ENCODE peak calls at places on chromosomes 12 and 14, in six cellular contexts. Q is CD4-positive, alpha-beta T cell; Y is sciatic nerve; A is germinal center; X is epithelial cell of esophagus; P is transverse colon. W is an unnamed sample.

GRCh38 chr12:56152756-56153137 is 360 bp downstream of the MYL6B start:
- DNase-seq in Q (no peak), Y (no peak), A (no peak), X (no peak), P (no peak), W (no peak)

GRCh38 chr14:70045715-70046535 is 142.8 kb downstream of the SLC8A3 start:
- DNase-seq in Q (no peak), Y (peak; percentile 64), A (no peak), X (peak; percentile 79), P (peak; percentile 78), W (no peak)

GRCh38 chr14:96639550-96639949 is 137.4 kb downstream of the PAPOLA start:
- DNase-seq in Q (no peak), Y (no peak), A (peak; percentile 1), X (no peak), P (no peak), W (peak; percentile 6)

GRCh38 chr14:99273025-99273723 is 1.2 kb upstream of the BCL11B start:
- DNase-seq in Q (no peak), Y (no peak), A (no peak), X (peak; percentile 63), P (peak; percentile 63), W (no peak)

GRCh38 chr14:65170768-65171251 is 68.5 kb upstream of the MAX start:
- DNase-seq in Q (peak; percentile 24), Y (no peak), A (peak; percentile 25), X (peak; percentile 55), P (peak; percentile 17), W (no peak)

GRCh38 chr14:24123465-24124417 is 6.7 kb upstream of the FITM1 start:
- DNase-seq in Q (no peak), Y (no peak), A (no peak), X (no peak), P (no peak), W (no peak)

GRCh38 chr14:79420725-79421124 is 790.6 kb downstream of the DIO2 start:
- DNase-seq in Q (no peak), Y (no peak), A (no peak), X (no peak), P (no peak), W (no peak)

GRCh38 chr12:13562915-13563742 is 366.6 kb downstream of the EMP1 start:
- DNase-seq in Q (no peak), Y (no peak), A (no peak), X (no peak), P (no peak), W (no peak)

GRCh38 chr12:28578833-28579252 is 388.6 kb downstream of the CCDC91 start:
- DNase-seq in Q (no peak), Y (no peak), A (no peak), X (peak; percentile 63), P (no peak), W (no peak)

GRCh38 chr14:79502101-79502750 is 709.1 kb downstream of the DIO2 start:
- DNase-seq in Q (no peak), Y (no peak), A (no peak), X (no peak), P (no peak), W (no peak)

GRCh38 chr12:69415471-69416275 is 54.5 kb upstream of the FRS2 start:
- DNase-seq in Q (no peak), Y (peak; percentile 73), A (peak; percentile 21), X (peak; percentile 73), P (peak; percentile 42), W (peak; percentile 28)

W was measured in omental fat pad.